ENCODE peak calls at places on chromosomes 12 and 14, in six cellular contexts. M is MCF 10A, L is esophagus squamous epithelium, C is HepG2, P is body of pancreas, H is left cardiac atrium. F is an unnamed sample.
A peak's percentile ranks its signal among the peaks of the same experiment; 100 is the strongest.

GRCh38 chr14:65412881-65413738 is 580 bp downstream of the FUT8 start:
- DNase-seq in C (peak; percentile 17), M (peak; percentile 64), H (no peak), L (no peak), P (no peak), F (no peak)

GRCh38 chr12:124577986-124578385 is 10.6 kb upstream of the NCOR2 start:
- DNase-seq in L (no peak), P (no peak), C (no peak), M (peak; percentile 71), H (no peak), F (no peak)

GRCh38 chr14:104294628-104294982 is 156.2 kb downstream of the KIF26A start:
- DNase-seq in C (no peak), P (no peak), L (no peak), H (peak; percentile 50), M (no peak), F (no peak)

GRCh38 chr12:83864064-83864463 is 1048.5 kb downstream of the SLC6A15 start:
- DNase-seq in C (no peak), H (no peak), P (no peak), M (no peak), L (no peak), F (no peak)

GRCh38 chr14:55731247-55731872 is 151.4 kb downstream of the KTN1 start:
- DNase-seq in M (no peak), L (no peak), P (no peak), C (no peak), H (no peak), F (no peak)

GRCh38 chr12:48119834-48120195 is 651 bp downstream of the PFKM start:
- DNase-seq in C (no peak), P (no peak), L (no peak), H (no peak), M (no peak), F (no peak)

GRCh38 chr12:45130881-45131281 is 80.0 kb upstream of the DBX2 start:
- DNase-seq in P (peak; percentile 32), M (peak; percentile 71), L (no peak), C (peak; percentile 28), H (no peak), F (no peak)

GRCh38 chr12:50059440-50060119 is 2.2 kb downstream of the ASIC1 start:
- DNase-seq in M (no peak), P (no peak), H (no peak), L (no peak), C (no peak), F (no peak)

GRCh38 chr14:90201344-90201743 is 55.0 kb upstream of the PSMC1 start:
- DNase-seq in M (no peak), P (no peak), C (no peak), L (no peak), H (no peak), F (no peak)

GRCh38 chr12:70436836-70437235 is 70.7 kb downstream of the KCNMB4 start:
- DNase-seq in C (no peak), P (no peak), H (no peak), L (no peak), M (no peak), F (no peak)

GRCh38 chr12:111066744-111067437 is 146.5 kb upstream of the MYL2 start:
- DNase-seq in P (no peak), C (no peak), L (no peak), H (no peak), M (peak; percentile 47), F (no peak)

GRCh38 chr14:101519090-101519489 is 42.2 kb upstream of the DIO3 start:
- DNase-seq in P (peak; percentile 30), C (no peak), M (no peak), L (no peak), H (no peak), F (no peak)

GRCh38 chr14:23578560-23579310 is at the start of gene JPH4:
- DNase-seq in C (no peak), P (no peak), L (no peak), H (no peak), M (no peak), F (peak; percentile 80)

GRCh38 chr14:96122496-96122895 is 82.1 kb upstream of the BDKRB2 start:
- DNase-seq in M (peak; percentile 62), C (no peak), P (no peak), L (no peak), H (no peak), F (no peak)

GRCh38 chr14:61860294-61860918 is 98.2 kb downstream of the SNAPC1 start:
- DNase-seq in L (no peak), H (peak; percentile 38), C (peak; percentile 34), M (peak; percentile 60), P (peak; percentile 76), F (no peak)

GRCh38 chr14:20732950-20733650 is 12.6 kb upstream of the EDDM3A start:
- DNase-seq in C (no peak), P (no peak), M (no peak), H (no peak), L (no peak), F (no peak)

GRCh38 chr14:38948171-38948570 is 154.9 kb downstream of the SEC23A start:
- DNase-seq in C (no peak), H (no peak), P (no peak), L (no peak), M (no peak), F (no peak)

GRCh38 chr14:55780156-55780946 is 200.3 kb downstream of the KTN1 start:
- DNase-seq in L (no peak), P (peak; percentile 77), M (peak; percentile 82), C (no peak), H (peak; percentile 78), F (no peak)

GRCh38 chr12:56020437-56021189 is at the start of gene IKZF4:
- DNase-seq in M (no peak), P (peak; percentile 26), C (no peak), L (no peak), H (peak; percentile 48), F (no peak)

GRCh38 chr14:94227029-94227428 is 52.9 kb downstream of the PPP4R4 start:
- DNase-seq in H (no peak), L (no peak), C (no peak), P (no peak), M (peak; percentile 2), F (no peak)

GRCh38 chr12:45655186-45655585 is 74.3 kb upstream of the ARID2 start:
- DNase-seq in C (peak; percentile 15), L (no peak), P (peak; percentile 11), H (no peak), M (peak; percentile 62), F (no peak)

GRCh38 chr14:103284574-103285467 is 49.2 kb upstream of the EIF5 start:
- DNase-seq in H (no peak), P (no peak), C (peak; percentile 32), M (peak; percentile 57), L (no peak), F (no peak)

GRCh38 chr14:55705651-55706340 is 125.8 kb downstream of the KTN1 start:
- DNase-seq in P (peak; percentile 60), L (no peak), H (no peak), M (peak; percentile 68), C (peak; percentile 6), F (no peak)